ENCODE peak calls at places on chromosomes 4 and X, in ten cellular contexts. W is suprapubic skin, X is lung, Z is HCT116, V is endodermal cell, L is neural progenitor cell, Y is progenitor cell of endocrine pancreas, S is MCF 10A, J is RWPE2, I is HFF-Myc. D is an unnamed sample.

GRCh38 chr4:107931775-107932321 is 499 bp downstream of the CYP2U1 start:
- DNase-seq in V (no peak), J (no peak), Z (no peak), X (no peak), L (no peak), Y (no peak), S (no peak), I (no peak), W (peak; percentile 70), D (no peak)

GRCh38 chrX:50211510-50211909 is 6.9 kb downstream of the CCNB3 start:
- DNase-seq in I (no peak), V (peak; percentile 67), X (no peak), Y (no peak), Z (no peak), W (no peak), S (peak; percentile 36), L (peak; percentile 37), J (no peak), D (peak; percentile 7)

GRCh38 chrX:20144491-20144890 is 2.9 kb upstream of the EIF1AX start:
- DNase-seq in S (peak; percentile 38), I (peak; percentile 76), Z (no peak), W (no peak), Y (no peak), J (no peak), V (no peak), X (no peak), L (no peak), D (peak; percentile 13)

GRCh38 chr4:87053802-87054767 is 119.3 kb downstream of the AFF1 start:
- DNase-seq in I (no peak), Y (no peak), J (no peak), W (no peak), L (no peak), V (no peak), Z (no peak), S (no peak), X (no peak), D (no peak)

GRCh38 chrX:23792861-23793553 is 10.0 kb downstream of the SAT1 start:
- DNase-seq in X (peak; percentile 38), I (no peak), L (peak; percentile 55), S (no peak), J (no peak), W (no peak), Y (no peak), Z (no peak), V (no peak), D (no peak)

GRCh38 chr4:8740666-8741395 is 130.8 kb downstream of the HMX1 start:
- DNase-seq in I (no peak), J (no peak), S (no peak), X (no peak), V (peak; percentile 36), W (no peak), Z (no peak), Y (no peak), L (no peak), D (no peak)

GRCh38 chr4:174521800-174522182 is 497 bp downstream of the HPGD start:
- DNase-seq in J (no peak), Y (no peak), V (peak; percentile 71), S (peak; percentile 56), X (peak; percentile 30), L (peak; percentile 39), I (no peak), W (no peak), Z (no peak), D (no peak)

GRCh38 chr4:95317124-95317820 is 231.5 kb downstream of the UNC5C start:
- DNase-seq in Y (no peak), W (no peak), I (no peak), Z (no peak), V (no peak), S (no peak), J (no peak), X (no peak), L (peak; percentile 1), D (no peak)

GRCh38 chrX:2898861-2899512 is 30.2 kb downstream of the ARSD start:
- DNase-seq in I (no peak), X (no peak), L (no peak), Y (no peak), J (no peak), V (peak; percentile 38), W (no peak), Z (no peak), S (no peak), D (no peak)

GRCh38 chr4:56958111-56958517 is 19.3 kb downstream of the NOA1 start:
- DNase-seq in V (no peak), Y (no peak), L (no peak), J (no peak), S (peak; percentile 93), Z (no peak), X (peak; percentile 74), I (no peak), W (peak; percentile 93), D (peak; percentile 97)

GRCh38 chr4:121656269-121656641 is 40.5 kb downstream of the ANXA5 start:
- DNase-seq in J (no peak), W (no peak), V (peak; percentile 71), Y (no peak), I (peak; percentile 46), L (peak; percentile 72), Z (peak; percentile 65), S (peak; percentile 66), X (peak; percentile 39), D (peak; percentile 77)

GRCh38 chrX:69185886-69186285 is 20.6 kb upstream of the PJA1 start:
- DNase-seq in W (no peak), X (no peak), L (no peak), I (no peak), S (no peak), V (peak; percentile 25), Y (no peak), Z (no peak), J (no peak), D (no peak)

GRCh38 chr4:183158062-183158461 is 59.0 kb downstream of the WWC2 start:
- DNase-seq in L (no peak), J (no peak), Z (no peak), W (no peak), V (no peak), S (peak; percentile 32), X (no peak), I (no peak), Y (no peak), D (peak; percentile 80)

GRCh38 chr4:140046573-140046972 is 107.4 kb downstream of the MAML3 start:
- DNase-seq in S (no peak), I (no peak), V (peak; percentile 66), Z (no peak), W (no peak), Y (no peak), X (no peak), J (no peak), L (peak; percentile 60), D (no peak)
- TF ChIP-seq CTCF in S (no peak), I (no peak), V (no peak), Z (no peak), W (no peak), Y (no peak), X (no peak), J (no peak), L (no peak), D (no peak)

GRCh38 chrX:119945481-119945880 is 1.9 kb upstream of the NKAP start:
- DNase-seq in W (no peak), L (peak; percentile 13), V (no peak), Z (no peak), X (no peak), I (no peak), Y (no peak), S (no peak), J (no peak), D (no peak)

GRCh38 chrX:119943185-119943988 is at the start of gene NKAP:
- DNase-seq in Z (peak; percentile 91), V (peak; percentile 92), L (peak; percentile 86), W (peak; percentile 87), Y (peak; percentile 55), X (peak; percentile 82), S (peak; percentile 86), I (peak; percentile 82), J (peak; percentile 78), D (peak; percentile 96)

GRCh38 chrX:119942831-119943184 is 743 bp downstream of the NKAP start:
- DNase-seq in J (no peak), I (no peak), W (no peak), Y (no peak), X (no peak), L (no peak), S (peak; percentile 3), Z (no peak), V (no peak), D (no peak)

GRCh38 chrX:119954374-119954773 is 10.8 kb upstream of the NKAP start:
- DNase-seq in S (no peak), W (no peak), I (no peak), Z (no peak), X (no peak), V (no peak), L (no peak), J (no peak), Y (no peak), D (no peak)

GRCh38 chrX:119948381-119948780 is 4.8 kb upstream of the NKAP start:
- DNase-seq in I (no peak), Z (no peak), X (no peak), S (no peak), W (no peak), Y (no peak), J (no peak), L (no peak), V (no peak), D (no peak)
- TF ChIP-seq CTCF in I (no peak), Z (no peak), X (no peak), S (no peak), W (no peak), Y (peak; percentile 24), J (no peak), L (peak; percentile 26), V (peak; percentile 59), D (peak; percentile 5)

GRCh38 chrX:146278381-146278780 is 460.8 kb downstream of the SLITRK2 start:
- DNase-seq in Z (no peak), X (no peak), L (peak; percentile 34), S (peak; percentile 49), I (no peak), Y (no peak), J (no peak), W (no peak), V (peak; percentile 66), D (no peak)
- TF ChIP-seq CTCF in Z (no peak), X (no peak), L (peak; percentile 52), S (no peak), I (no peak), Y (peak; percentile 30), J (no peak), W (no peak), V (peak; percentile 67), D (no peak)

GRCh38 chr4:75935628-75936027 is 5.2 kb downstream of the NAAA start:
- DNase-seq in Y (no peak), S (no peak), W (no peak), X (no peak), I (no peak), V (no peak), Z (no peak), J (no peak), L (no peak), D (no peak)

GRCh38 chr4:75939890-75940691 is 722 bp downstream of the NAAA start:
- DNase-seq in J (peak; percentile 69), Z (peak; percentile 36), Y (peak; percentile 36), X (peak; percentile 71), I (no peak), W (peak; percentile 85), S (peak; percentile 55), V (peak; percentile 90), L (peak; percentile 81), D (peak; percentile 51)

DNA sequence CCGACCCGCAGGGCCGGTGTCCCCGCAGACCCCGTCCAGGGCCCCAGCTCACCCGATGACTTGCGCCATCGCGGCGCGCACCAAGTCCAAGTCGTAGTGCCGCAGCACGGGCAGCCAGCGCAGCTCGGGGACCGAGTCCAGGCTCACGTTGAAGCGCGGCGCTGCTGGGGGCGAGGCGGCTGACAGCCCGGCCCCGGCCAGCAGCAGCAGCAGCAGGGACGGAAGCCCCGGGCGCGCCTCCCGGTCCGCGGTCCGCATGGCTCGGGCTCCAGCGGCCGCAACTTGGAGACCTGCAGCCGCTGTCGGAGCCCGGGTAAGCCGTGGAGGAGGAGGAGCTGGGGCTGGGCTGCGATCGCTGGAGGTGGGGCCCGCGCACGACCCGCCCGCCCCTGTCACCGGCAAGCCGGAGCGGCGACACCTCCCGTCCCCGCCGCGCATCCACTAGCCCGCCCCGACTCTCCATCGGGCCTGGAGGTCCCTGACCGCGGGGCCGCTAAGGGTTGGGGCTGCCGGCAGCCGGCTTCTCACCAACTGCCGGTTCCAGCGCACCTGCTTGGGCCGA is at the start of gene NAAA:
- DNase-seq in V (peak; percentile 91), J (peak; percentile 73), I (no peak), X (peak; percentile 85), L (peak; percentile 87), S (peak; percentile 65), Z (peak; percentile 51), W (peak; percentile 93), Y (no peak), D (peak; percentile 48)
- TF ChIP-seq CTCF in V (no peak), J (peak; percentile 39), I (no peak), X (no peak), L (no peak), S (peak; percentile 24), Z (peak; percentile 45), W (no peak), Y (no peak), D (no peak)

D was measured in fibroblast of villous mesenchyme.